ENCODE peak calls at places on chromosomes 2 and 18, in four cellular contexts. M, G, V and W are unnamed samples.

GRCh38 chr2:74003494-74004211 is 18.9 kb downstream of the TET3 start:
- DNase-seq in M (peak), G (no peak), V (no peak), W (no peak)

GRCh38 chr18:35457140-35457704 is 40.5 kb downstream of the INO80C start:
- DNase-seq in M (no peak), G (no peak), V (no peak), W (no peak)

GRCh38 chr2:158006961-158007664 is 94.6 kb upstream of the UPP2 start:
- DNase-seq in M (no peak), G (no peak), V (no peak), W (peak)

GRCh38 chr2:225074919-225075681 is 32.8 kb upstream of the DOCK10 start:
- DNase-seq in M (no peak), G (no peak), V (no peak), W (no peak)

GRCh38 chr2:24721470-24721869 is 71.7 kb downstream of the PTRHD1 start:
- DNase-seq in M (no peak), G (no peak), V (peak), W (no peak)

GRCh38 chr2:217928324-217929293 is 74.2 kb downstream of the TNS1 start:
- DNase-seq in M (no peak), G (no peak), V (no peak), W (no peak)

GRCh38 chr18:2935438-2936192 is 77.3 kb downstream of the LPIN2 start:
- DNase-seq in M (no peak), G (no peak), V (no peak), W (no peak)

GRCh38 chr2:152594792-152595191 is 122.5 kb downstream of the PRPF40A start:
- DNase-seq in M (no peak), G (no peak), V (no peak), W (no peak)

GRCh38 chr2:95730813-95731212 is 139.0 kb downstream of the TRIM43 start:
- DNase-seq in M (peak), G (no peak), V (no peak), W (no peak)

GRCh38 chr2:33607905-33608304 is 8.8 kb upstream of the FAM98A start:
- DNase-seq in M (no peak), G (no peak), V (no peak), W (no peak)

GRCh38 chr2:73939419-73939818 is 12.7 kb downstream of the DGUOK start:
- DNase-seq in M (no peak), G (no peak), V (no peak), W (no peak)

GRCh38 chr2:230202430-230203109 is 17.2 kb downstream of the SP110 start:
- DNase-seq in M (no peak), G (no peak), V (peak), W (no peak)

GRCh38 chr2:14388724-14389123 is 243.8 kb upstream of the LRATD1 start:
- DNase-seq in M (no peak), G (no peak), V (no peak), W (no peak)

GRCh38 chr2:120132190-120132589 is 91.0 kb downstream of the TMEM185B start:
- DNase-seq in M (no peak), G (no peak), V (no peak), W (no peak)

GRCh38 chr18:23802817-23803216 is 113.6 kb downstream of the LAMA3 start:
- DNase-seq in M (no peak), G (no peak), V (no peak), W (no peak)

GRCh38 chr18:37502036-37502435 is 63.6 kb downstream of the CELF4 start:
- DNase-seq in M (no peak), G (no peak), V (no peak), W (no peak)

GRCh38 chr2:44549856-44550255 is 188.1 kb downstream of the CAMKMT start:
- DNase-seq in M (no peak), G (no peak), V (no peak), W (no peak)

GRCh38 chr2:74984947-74985637 is 26.6 kb downstream of the POLE4 start:
- DNase-seq in M (no peak), G (no peak), V (no peak), W (no peak)

GRCh38 chr18:70288171-70288850 is 534 bp upstream of the SOCS6 start:
- DNase-seq in M (no peak), G (peak), V (no peak), W (peak)

GRCh38 chr2:28993211-28993960 is 12.3 kb downstream of the TOGARAM2 start:
- DNase-seq in M (no peak), G (no peak), V (no peak), W (no peak)

GRCh38 chr2:178484245-178485041 is 4.2 kb downstream of the PLEKHA3 start:
- DNase-seq in M (no peak), G (no peak), V (no peak), W (no peak)

GRCh38 chr2:212939777-212940531 is 211.5 kb downstream of the IKZF2 start:
- DNase-seq in M (no peak), G (peak), V (no peak), W (peak)

GRCh38 chr2:12658287-12658945 is 58.3 kb upstream of the TRIB2 start:
- DNase-seq in M (no peak), G (no peak), V (no peak), W (no peak)

GRCh38 chr2:197261808-197262226 is 48.8 kb downstream of the ANKRD44 start:
- DNase-seq in M (no peak), G (no peak), V (peak), W (no peak)

GRCh38 chr2:18544171-18544570 is 16.3 kb downstream of the RDH14 start:
- DNase-seq in M (no peak), G (no peak), V (no peak), W (no peak)

GRCh38 chr2:149329068-149329467 is 1.3 kb upstream of the LYPD6 start:
- DNase-seq in M (no peak), G (no peak), V (no peak), W (peak)

GRCh38 chr2:229489016-229489415 is 217.9 kb upstream of the PID1 start:
- DNase-seq in M (no peak), G (no peak), V (no peak), W (no peak)

GRCh38 chr2:201704536-201704935 is 6.1 kb upstream of the MPP4 start:
- DNase-seq in M (no peak), G (no peak), V (no peak), W (no peak)

GRCh38 chr2:16109368-16109820 is 169.0 kb downstream of the MYCN start:
- DNase-seq in M (no peak), G (no peak), V (no peak), W (no peak)

GRCh38 chr2:38076250-38076709 is 329 bp upstream of the CYP1B1 start:
- DNase-seq in M (no peak), G (no peak), V (no peak), W (peak)

GRCh38 chr2:142863485-142863921 is 14.0 kb upstream of the KYNU start:
- DNase-seq in M (no peak), G (peak), V (no peak), W (no peak)

GRCh38 chr18:64409511-64409910 is 260.6 kb upstream of the LINC00305 start:
- DNase-seq in M (no peak), G (no peak), V (no peak), W (no peak)

GRCh38 chr2:105857076-105857740 is 112.5 kb downstream of the NCK2 start:
- DNase-seq in M (no peak), G (no peak), V (no peak), W (no peak)

GRCh38 chr2:64203131-64204005 is 59.1 kb upstream of the PELI1 start:
- DNase-seq in M (no peak), G (no peak), V (no peak), W (no peak)

GRCh38 chr2:105361132-105361889 is 24.0 kb downstream of the C2orf49 start:
- DNase-seq in M (no peak), G (no peak), V (no peak), W (no peak)

GRCh38 chr18:79749251-79750191 is 48.2 kb upstream of the KCNG2 start:
- DNase-seq in M (no peak), G (no peak), V (no peak), W (no peak)

GRCh38 chr2:227491391-227491790 is 19.4 kb downstream of the AGFG1 start:
- DNase-seq in M (no peak), G (no peak), V (no peak), W (no peak)

GRCh38 chr2:45812039-45812500 is 160.6 kb downstream of the PRKCE start:
- DNase-seq in M (no peak), G (no peak), V (no peak), W (no peak)

GRCh38 chr2:45814951-45815621 is 163.6 kb downstream of the PRKCE start:
- DNase-seq in M (no peak), G (no peak), V (no peak), W (no peak)

GRCh38 chr2:45816273-45816672 is 164.8 kb downstream of the PRKCE start:
- DNase-seq in M (no peak), G (no peak), V (no peak), W (no peak)

GRCh38 chr2:45813003-45813601 is 161.6 kb downstream of the PRKCE start:
- DNase-seq in M (no peak), G (no peak), V (no peak), W (no peak)

GRCh38 chr2:45814528-45814927 is 163.1 kb downstream of the PRKCE start:
- DNase-seq in M (no peak), G (no peak), V (no peak), W (no peak)
- TF ChIP-seq CREM in M (no peak), G (no peak), V (no peak), W (no peak)

GRCh38 chr2:57182941-57183340 is 863.7 kb upstream of the VRK2 start:
- DNase-seq in M (no peak), G (no peak), V (no peak), W (no peak)

GRCh38 chr2:57180042-57180567 is 866.5 kb upstream of the VRK2 start:
- DNase-seq in M (no peak), G (no peak), V (no peak), W (no peak)

GRCh38 chr2:57180678-57181077 is 865.9 kb upstream of the VRK2 start:
- DNase-seq in M (no peak), G (no peak), V (no peak), W (no peak)

GRCh38 chr2:57185568-57185967 is 861.0 kb upstream of the VRK2 start:
- DNase-seq in M (no peak), G (no peak), V (no peak), W (no peak)

GRCh38 chr2:57181315-57182038 is 865.1 kb upstream of the VRK2 start:
- DNase-seq in M (no peak), G (no peak), V (no peak), W (no peak)
- TF ChIP-seq MAX in M (no peak), G (no peak), V (no peak), W (no peak)

GRCh38 chr2:72744049-72744448 is 81.8 kb downstream of the EXOC6B start:
- DNase-seq in M (no peak), G (no peak), V (no peak), W (no peak)

GRCh38 chr2:72750466-72750865 is 75.4 kb downstream of the EXOC6B start:
- DNase-seq in M (no peak), G (no peak), V (no peak), W (no peak)

GRCh38 chr2:72747344-72747743 is 78.5 kb downstream of the EXOC6B start:
- DNase-seq in M (no peak), G (no peak), V (no peak), W (no peak)

GRCh38 chr2:72743481-72743880 is 82.4 kb downstream of the EXOC6B start:
- DNase-seq in M (no peak), G (peak), V (no peak), W (no peak)

GRCh38 chr2:72745679-72746368 is 80.0 kb downstream of the EXOC6B start:
- DNase-seq in M (peak), G (peak), V (no peak), W (no peak)
- TF ChIP-seq CREM in M (no peak), G (no peak), V (no peak), W (no peak)

GRCh38 chr2:237702439-237703397 is 75.3 kb downstream of the LRRFIP1 start:
- DNase-seq in M (no peak), G (no peak), V (no peak), W (peak)
- TF ChIP-seq MAX in M (no peak), G (no peak), V (no peak), W (no peak)

GRCh38 chr2:108852375-108852774 is 65.8 kb downstream of the CCDC138 start:
- DNase-seq in M (no peak), G (no peak), V (no peak), W (no peak)

GRCh38 chr2:108855194-108855593 is 68.6 kb downstream of the CCDC138 start:
- DNase-seq in M (no peak), G (peak), V (no peak), W (no peak)

GRCh38 chr2:108858894-108859293 is 72.3 kb downstream of the CCDC138 start:
- DNase-seq in M (no peak), G (no peak), V (no peak), W (no peak)

GRCh38 chr2:108854484-108854883 is 67.9 kb downstream of the CCDC138 start:
- DNase-seq in M (no peak), G (no peak), V (no peak), W (no peak)

DNA sequence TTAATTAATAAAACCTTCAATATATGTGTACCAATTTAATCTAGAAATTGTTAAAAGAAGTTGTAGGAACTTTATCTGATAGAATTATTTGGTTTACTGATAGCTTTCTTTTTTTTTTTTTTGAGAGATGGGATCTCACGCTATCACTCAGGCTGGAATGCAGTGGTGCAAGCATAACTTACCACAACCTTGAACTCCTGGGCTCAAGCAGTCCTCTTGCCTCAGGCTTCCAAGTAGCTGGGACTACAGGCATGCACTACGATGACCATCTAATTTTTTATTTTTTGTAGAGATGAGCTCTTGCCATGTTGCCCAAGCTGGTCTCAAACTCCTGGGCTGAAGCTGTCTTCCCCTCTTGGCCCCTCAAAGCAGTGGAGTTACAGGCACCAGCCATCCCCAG is 66.8 kb downstream of the CCDC138 start:
- DNase-seq in M (no peak), G (peak), V (no peak), W (no peak)
- TF ChIP-seq CREM in M (no peak), G (no peak), V (no peak), W (no peak)

DNA sequence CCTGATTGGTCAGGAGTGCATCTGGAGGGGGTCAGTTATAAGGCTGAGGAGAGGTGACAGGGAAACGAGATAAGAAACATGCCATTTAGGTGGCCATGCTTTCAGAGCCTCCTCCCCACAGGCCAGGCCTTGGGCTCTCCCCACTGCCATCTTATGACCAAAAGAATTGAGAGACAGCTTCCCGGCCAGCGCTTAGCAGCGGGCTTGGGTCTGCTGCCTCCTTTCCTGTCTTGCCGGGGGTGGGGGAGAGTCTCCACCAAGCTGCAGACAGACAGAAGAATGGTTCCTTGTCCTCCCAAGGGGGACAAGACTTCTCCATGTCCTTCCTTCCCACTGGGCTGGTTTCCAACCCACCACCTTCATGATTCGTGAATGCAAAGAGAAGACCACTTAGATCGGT is 171.3 kb downstream of the SMAD7 start:
- DNase-seq in M (peak), G (no peak), V (no peak), W (no peak)
- TF ChIP-seq MAX in M (no peak), G (no peak), V (no peak), W (no peak)